ENCODE peak calls at places on chromosomes 12 and 14, in six cellular contexts. One of them, this sample, is unnamed.
A peak's percentile ranks its signal among the peaks of the same experiment; 100 is the strongest.

GRCh38 chr14:61695695-61696527 is 598 bp downstream of the HIF1A start:
- DNase-seq in uterus: peak; percentile 41
- DNase-seq in left ventricle myocardium inferior: peak; percentile 60
- DNase-seq in H1: peak; percentile 82
- DNase-seq in psoas muscle: peak; percentile 56
- DNase-seq in Peyer's patch: peak; percentile 66
- DNase-seq in this sample: peak; percentile 74

GRCh38 chr14:66163023-66163422 is 323.1 kb upstream of the CCDC196 start:
- DNase-seq in uterus: no peak
- DNase-seq in left ventricle myocardium inferior: no peak
- DNase-seq in H1: no peak
- DNase-seq in psoas muscle: no peak
- DNase-seq in Peyer's patch: no peak
- DNase-seq in this sample: no peak

GRCh38 chr12:47997321-47997720 is 7.0 kb downstream of the COL2A1 start:
- DNase-seq in uterus: no peak
- DNase-seq in left ventricle myocardium inferior: no peak
- DNase-seq in H1: no peak
- DNase-seq in psoas muscle: no peak
- DNase-seq in Peyer's patch: no peak
- DNase-seq in this sample: no peak

GRCh38 chr12:32051511-32052299 is 54.9 kb upstream of the BICD1 start:
- DNase-seq in uterus: no peak
- DNase-seq in left ventricle myocardium inferior: no peak
- DNase-seq in H1: no peak
- DNase-seq in psoas muscle: no peak
- DNase-seq in Peyer's patch: no peak
- DNase-seq in this sample: no peak

GRCh38 chr12:118136559-118137003 is 657 bp downstream of the PEBP1 start:
- DNase-seq in uterus: peak; percentile 43
- DNase-seq in left ventricle myocardium inferior: peak; percentile 46
- DNase-seq in H1: peak; percentile 58
- DNase-seq in psoas muscle: peak; percentile 49
- DNase-seq in Peyer's patch: peak; percentile 32
- DNase-seq in this sample: peak; percentile 69

GRCh38 chr12:130220361-130220760 is 58.1 kb downstream of the FZD10 start:
- DNase-seq in uterus: no peak
- DNase-seq in left ventricle myocardium inferior: no peak
- DNase-seq in H1: no peak
- DNase-seq in psoas muscle: no peak
- DNase-seq in Peyer's patch: no peak
- DNase-seq in this sample: no peak

GRCh38 chr12:116150001-116150400 is 127.5 kb downstream of the MED13L start:
- DNase-seq in uterus: no peak
- DNase-seq in left ventricle myocardium inferior: no peak
- DNase-seq in H1: no peak
- DNase-seq in psoas muscle: no peak
- DNase-seq in Peyer's patch: no peak
- DNase-seq in this sample: no peak

GRCh38 chr14:91284146-91284790 is 39.8 kb upstream of the GPR68 start:
- DNase-seq in uterus: peak; percentile 41
- DNase-seq in left ventricle myocardium inferior: no peak
- DNase-seq in H1: no peak
- DNase-seq in psoas muscle: no peak
- DNase-seq in Peyer's patch: no peak
- DNase-seq in this sample: no peak

GRCh38 chr12:16939871-16940306 is 333.9 kb upstream of the LMO3 start:
- DNase-seq in uterus: no peak
- DNase-seq in left ventricle myocardium inferior: no peak
- DNase-seq in H1: peak; percentile 68
- DNase-seq in psoas muscle: no peak
- DNase-seq in Peyer's patch: no peak
- DNase-seq in this sample: no peak

GRCh38 chr12:40146800-40147797 is 41.2 kb upstream of the SLC2A13 start:
- DNase-seq in uterus: no peak
- DNase-seq in left ventricle myocardium inferior: no peak
- DNase-seq in H1: no peak
- DNase-seq in psoas muscle: no peak
- DNase-seq in Peyer's patch: no peak
- DNase-seq in this sample: no peak

GRCh38 chr14:32611752-32612151 is 282.7 kb downstream of the AKAP6 start:
- DNase-seq in uterus: no peak
- DNase-seq in left ventricle myocardium inferior: no peak
- DNase-seq in H1: no peak
- DNase-seq in psoas muscle: no peak
- DNase-seq in Peyer's patch: no peak
- DNase-seq in this sample: no peak

GRCh38 chr14:74825008-74825407 is 50.9 kb downstream of the PROX2 start:
- DNase-seq in uterus: no peak
- DNase-seq in left ventricle myocardium inferior: no peak
- DNase-seq in H1: no peak
- DNase-seq in psoas muscle: no peak
- DNase-seq in Peyer's patch: no peak
- DNase-seq in this sample: no peak

GRCh38 chr12:46365951-46366379 is 6.6 kb downstream of the SLC38A2 start:
- DNase-seq in uterus: no peak
- DNase-seq in left ventricle myocardium inferior: no peak
- DNase-seq in H1: no peak
- DNase-seq in psoas muscle: no peak
- DNase-seq in Peyer's patch: no peak
- DNase-seq in this sample: no peak

GRCh38 chr12:63151898-63152700 is 1.1 kb upstream of the AVPR1A start:
- DNase-seq in uterus: peak; percentile 18
- DNase-seq in left ventricle myocardium inferior: peak; percentile 20
- DNase-seq in H1: no peak
- DNase-seq in psoas muscle: no peak
- DNase-seq in Peyer's patch: no peak
- DNase-seq in this sample: no peak

GRCh38 chr14:101058571-101058970 is 155.0 kb upstream of the RTL1 start:
- DNase-seq in uterus: no peak
- DNase-seq in left ventricle myocardium inferior: no peak
- DNase-seq in H1: no peak
- DNase-seq in psoas muscle: no peak
- DNase-seq in Peyer's patch: no peak
- DNase-seq in this sample: no peak

GRCh38 chr12:64105026-64105425 is 117.1 kb downstream of the KICS2 start:
- DNase-seq in uterus: no peak
- DNase-seq in left ventricle myocardium inferior: no peak
- DNase-seq in H1: no peak
- DNase-seq in psoas muscle: no peak
- DNase-seq in Peyer's patch: no peak
- DNase-seq in this sample: no peak

GRCh38 chr14:103070263-103070885 is 13.0 kb upstream of the CDC42BPB start:
- DNase-seq in uterus: no peak
- DNase-seq in left ventricle myocardium inferior: no peak
- DNase-seq in H1: no peak
- DNase-seq in psoas muscle: no peak
- DNase-seq in Peyer's patch: no peak
- DNase-seq in this sample: no peak

GRCh38 chr12:40714636-40715035 is 22.4 kb downstream of the CNTN1 start:
- DNase-seq in uterus: no peak
- DNase-seq in left ventricle myocardium inferior: no peak
- DNase-seq in H1: no peak
- DNase-seq in psoas muscle: no peak
- DNase-seq in Peyer's patch: no peak
- DNase-seq in this sample: no peak

GRCh38 chr12:12319501-12320322 is 30.3 kb downstream of the MANSC1 start:
- DNase-seq in uterus: peak; percentile 30
- DNase-seq in left ventricle myocardium inferior: no peak
- DNase-seq in H1: no peak
- DNase-seq in psoas muscle: no peak
- DNase-seq in Peyer's patch: no peak
- DNase-seq in this sample: no peak

DNA sequence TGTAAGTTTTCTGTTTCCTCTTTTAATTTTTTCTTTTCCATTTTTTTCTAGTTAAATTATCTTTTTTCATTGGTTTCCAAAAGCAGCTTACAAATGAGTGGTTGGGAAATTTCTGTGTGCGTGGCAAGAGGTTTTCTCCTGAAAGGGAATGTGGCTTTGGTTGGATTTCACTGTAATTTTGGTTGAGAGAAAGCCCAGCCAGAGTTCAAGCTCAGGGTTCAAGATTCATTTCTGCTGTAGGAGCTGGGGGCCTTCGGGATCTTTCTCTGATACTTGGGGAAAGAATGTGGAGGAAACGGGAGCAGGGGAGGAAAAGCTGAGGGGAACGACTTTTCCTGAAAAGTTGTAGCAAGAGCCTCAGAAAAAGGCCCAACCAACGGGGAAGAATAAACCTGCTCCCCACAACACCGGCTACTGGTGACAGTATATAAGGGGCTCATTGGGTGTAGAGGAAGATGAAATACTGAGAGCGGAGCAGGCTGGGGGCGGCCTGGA is 1.8 kb downstream of the HOXC10 start:
- DNase-seq in uterus: no peak
- DNase-seq in left ventricle myocardium inferior: no peak
- DNase-seq in H1: no peak
- DNase-seq in psoas muscle: no peak
- DNase-seq in Peyer's patch: no peak
- DNase-seq in this sample: no peak
- H3K4me3 ChIP-seq in uterus: peak overlapping the region; percentile 39
- H3K4me3 ChIP-seq in left ventricle myocardium inferior: no peak overlapping the region
- H3K4me3 ChIP-seq in H1: no peak overlapping the region
- H3K4me3 ChIP-seq in psoas muscle: peak overlapping the region; percentile 79
- H3K4me3 ChIP-seq in Peyer's patch: no peak overlapping the region
- H3K4me3 ChIP-seq in this sample: no peak overlapping the region

DNA sequence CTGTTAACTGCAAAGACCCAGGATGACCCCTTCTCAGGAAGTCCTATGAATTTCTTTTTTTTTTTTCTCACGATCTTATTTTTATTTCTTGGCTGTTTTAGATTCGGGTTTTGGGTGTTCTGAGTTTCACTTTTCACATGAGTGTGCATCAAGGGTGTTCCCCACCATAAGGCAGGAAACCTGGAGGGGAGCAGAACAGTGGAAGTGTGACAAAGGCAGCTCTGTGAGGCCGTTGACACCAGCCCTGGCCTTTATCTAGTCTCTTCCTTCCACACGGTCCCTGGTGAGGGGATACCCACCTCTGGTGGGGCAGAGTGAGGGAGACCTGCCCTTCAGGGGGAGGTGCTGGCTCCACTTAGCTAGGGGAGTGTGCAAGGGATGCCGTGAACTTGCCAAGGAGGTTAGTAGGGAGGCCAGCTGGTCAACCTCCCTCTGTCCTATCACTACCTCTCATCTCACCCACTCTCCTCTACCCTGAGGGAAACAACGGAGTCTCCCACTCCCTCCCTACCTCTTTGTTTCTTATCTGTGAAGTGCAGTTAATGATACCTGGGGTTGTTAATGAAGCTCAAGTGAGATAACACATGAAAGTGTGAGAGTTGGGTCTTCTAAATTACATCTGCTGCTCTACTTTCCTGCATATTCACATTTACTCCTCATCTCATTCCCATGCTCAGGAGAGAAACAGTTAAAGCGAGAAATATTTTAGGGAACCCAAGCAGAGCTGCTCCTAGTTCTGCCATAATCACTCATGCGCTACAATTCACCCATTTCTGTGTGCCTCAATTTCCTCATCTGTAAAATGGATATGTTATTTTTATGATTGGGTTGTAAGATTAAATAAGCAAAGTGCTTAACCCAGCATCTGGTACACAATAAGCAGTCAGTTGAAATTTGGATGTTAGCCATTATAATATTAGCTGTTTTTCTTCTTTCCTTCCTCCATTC is 4.4 kb upstream of the GALNT6 start:
- DNase-seq in uterus: no peak
- DNase-seq in left ventricle myocardium inferior: no peak
- DNase-seq in H1: no peak
- DNase-seq in psoas muscle: no peak
- DNase-seq in Peyer's patch: no peak
- DNase-seq in this sample: no peak
- H3K4me1 ChIP-seq in uterus: no peaks in the 10 kb centered on the region
- H3K4me1 ChIP-seq in left ventricle myocardium inferior: peaks cover 32% of the 10 kb centered on the region
- H3K4me1 ChIP-seq in H1: peaks cover 3% of the 10 kb centered on the region
- H3K4me1 ChIP-seq in psoas muscle: peaks cover 3% of the 10 kb centered on the region
- H3K4me1 ChIP-seq in Peyer's patch: peaks cover 7% of the 10 kb centered on the region
- H3K4me1 ChIP-seq in this sample: no peaks in the 10 kb centered on the region

DNA sequence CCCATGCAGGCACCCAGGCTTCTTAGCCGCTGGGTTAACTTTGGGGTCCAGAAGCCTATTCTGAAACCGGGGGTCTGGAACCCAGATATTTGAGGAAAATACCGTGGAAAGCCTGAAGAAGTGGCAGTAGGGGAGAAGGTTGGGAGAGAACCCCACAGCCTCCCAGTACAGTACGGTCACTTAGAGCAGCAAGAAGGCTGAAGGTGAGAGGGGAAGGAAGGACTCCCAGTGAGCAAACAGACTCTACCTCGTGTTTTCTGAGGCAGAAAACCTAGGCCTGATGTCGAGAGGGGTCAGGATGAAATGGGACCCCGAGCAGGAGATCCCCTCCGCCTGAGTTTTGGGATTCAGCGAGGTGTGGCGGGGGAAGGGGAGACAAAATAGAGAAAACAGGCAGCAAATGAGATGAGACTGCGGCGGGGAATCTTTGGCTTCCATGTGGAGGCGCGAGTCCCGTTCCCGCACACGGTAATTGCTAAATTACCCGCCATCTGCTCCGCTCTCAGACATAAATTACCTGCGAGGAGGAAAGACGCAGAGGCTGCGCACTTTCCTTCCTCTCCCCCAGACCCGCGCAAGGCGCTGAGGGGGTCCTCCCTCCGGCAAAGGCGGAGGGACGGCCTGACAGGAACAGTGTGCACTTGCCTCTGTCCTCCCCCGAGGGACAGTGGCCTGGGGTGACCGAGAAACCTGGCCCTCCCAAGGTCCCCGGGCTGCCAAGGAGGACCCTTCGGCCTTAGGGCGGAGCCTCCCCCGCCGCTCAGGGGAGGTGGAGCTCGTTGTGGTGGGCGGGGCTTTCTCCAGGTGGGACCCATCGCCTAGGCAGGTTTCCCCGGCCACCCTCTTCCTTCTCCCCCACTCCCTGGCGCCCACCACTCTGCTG is 10.9 kb upstream of the CALCOCO1 start:
- DNase-seq in uterus: no peak
- DNase-seq in left ventricle myocardium inferior: no peak
- DNase-seq in H1: peak; percentile 92
- DNase-seq in psoas muscle: no peak
- DNase-seq in Peyer's patch: peak; percentile 52
- DNase-seq in this sample: no peak
- H3K27me3 ChIP-seq in uterus: no peaks in the 10 kb centered on the region
- H3K27me3 ChIP-seq in left ventricle myocardium inferior: peaks cover 80% of the 10 kb centered on the region
- H3K27me3 ChIP-seq in H1: peaks cover 58% of the 10 kb centered on the region
- H3K27me3 ChIP-seq in psoas muscle: peaks cover 28% of the 10 kb centered on the region
- H3K27me3 ChIP-seq in Peyer's patch: peaks cover 17% of the 10 kb centered on the region
- H3K27me3 ChIP-seq in this sample: no peaks in the 10 kb centered on the region

GRCh38 chr12:94260717-94261116 is 112.3 kb downstream of the PLXNC1 start:
- DNase-seq in uterus: no peak
- DNase-seq in left ventricle myocardium inferior: no peak
- DNase-seq in H1: no peak
- DNase-seq in psoas muscle: no peak
- DNase-seq in Peyer's patch: no peak
- DNase-seq in this sample: no peak

GRCh38 chr12:94261119-94261518 is 112.7 kb downstream of the PLXNC1 start:
- DNase-seq in uterus: no peak
- DNase-seq in left ventricle myocardium inferior: no peak
- DNase-seq in H1: no peak
- DNase-seq in psoas muscle: no peak
- DNase-seq in Peyer's patch: no peak
- DNase-seq in this sample: no peak

GRCh38 chr12:94262228-94263010 is 114.0 kb downstream of the PLXNC1 start:
- DNase-seq in uterus: peak; percentile 91
- DNase-seq in left ventricle myocardium inferior: peak; percentile 81
- DNase-seq in H1: no peak
- DNase-seq in psoas muscle: peak; percentile 85
- DNase-seq in Peyer's patch: peak; percentile 84
- DNase-seq in this sample: peak; percentile 89

GRCh38 chr12:94263011-94263786 is 114.8 kb downstream of the PLXNC1 start:
- DNase-seq in uterus: peak; percentile 28
- DNase-seq in left ventricle myocardium inferior: no peak
- DNase-seq in H1: no peak
- DNase-seq in psoas muscle: no peak
- DNase-seq in Peyer's patch: peak; percentile 53
- DNase-seq in this sample: no peak

GRCh38 chr12:94261781-94262180 is 113.4 kb downstream of the PLXNC1 start:
- DNase-seq in uterus: no peak
- DNase-seq in left ventricle myocardium inferior: no peak
- DNase-seq in H1: no peak
- DNase-seq in psoas muscle: no peak
- DNase-seq in Peyer's patch: no peak
- DNase-seq in this sample: no peak
- H3K4me3 ChIP-seq in uterus: peak overlapping the region; percentile 52
- H3K4me3 ChIP-seq in left ventricle myocardium inferior: peak overlapping the region; percentile 67
- H3K4me3 ChIP-seq in H1: no peak overlapping the region
- H3K4me3 ChIP-seq in psoas muscle: peak overlapping the region; percentile 73
- H3K4me3 ChIP-seq in Peyer's patch: peak overlapping the region; percentile 51
- H3K4me3 ChIP-seq in this sample: peak overlapping the region; percentile 50